ENCODE peak calls at places on chromosomes 12 and 14, in ten cellular contexts. Q is activated T-cell treated with anti-CD3 and anti-CD28 coated beads for 24 hours; A is upper lobe of right lung; E is amniotic stem cell; T is stimulated activated CD4-positive, alpha-beta T cell treated with anti-CD3 and anti-CD28 coated beads, TNF-alpha, amount 100 ng/mL, for 1 hour; X is hepatocyte; V is HFF-Myc; B is HCT116; I is non-pigmented ciliary epithelial cell; K is osteocyte. P is an unnamed sample.

GRCh38 chr14:35240233-35240632 is 51.9 kb upstream of the PSMA6 start:
- DNase-seq in Q (no peak), V (no peak), K (no peak), E (no peak), I (no peak), X (no peak), A (no peak), B (no peak), T (no peak), P (no peak)

GRCh38 chr14:74140374-74140850 is 55.7 kb downstream of the LIN52 start:
- DNase-seq in B (no peak), Q (no peak), I (no peak), K (no peak), T (no peak), A (peak), E (no peak), X (peak), V (no peak), P (no peak)

GRCh38 chr14:82239205-82239604 is 705.6 kb upstream of the SEL1L start:
- DNase-seq in Q (no peak), B (no peak), I (no peak), T (no peak), X (no peak), E (no peak), K (no peak), A (no peak), V (no peak), P (no peak)

GRCh38 chr12:113469893-113470743 is 1.6 kb downstream of the LHX5 start:
- DNase-seq in T (no peak), B (no peak), V (no peak), X (no peak), E (no peak), I (no peak), K (no peak), Q (no peak), A (no peak), P (no peak)

GRCh38 chr12:71046215-71046614 is 111.6 kb downstream of the TSPAN8 start:
- DNase-seq in V (no peak), A (no peak), K (no peak), B (no peak), X (no peak), T (no peak), E (peak), Q (no peak), I (peak), P (no peak)

GRCh38 chr12:57476162-57476992 is 3.3 kb downstream of the ARHGAP9 start:
- DNase-seq in I (no peak), X (no peak), K (peak), V (no peak), A (peak), T (no peak), B (no peak), E (no peak), Q (peak), P (no peak)

GRCh38 chr12:69555461-69555860 is 29.8 kb upstream of the CCT2 start:
- DNase-seq in V (peak), A (no peak), B (no peak), T (no peak), X (no peak), K (no peak), I (peak), E (peak), Q (no peak), P (peak)

GRCh38 chr12:78864483-78865296 is at the start of gene SYT1:
- DNase-seq in V (peak), I (no peak), T (no peak), K (no peak), A (peak), B (no peak), Q (no peak), E (peak), X (peak), P (peak)

GRCh38 chr14:52380294-52380693 is 66.2 kb downstream of the PTGER2 start:
- DNase-seq in V (no peak), E (no peak), Q (no peak), K (no peak), T (no peak), B (no peak), X (no peak), I (no peak), A (no peak), P (peak)

GRCh38 chr12:52425466-52425865 is 8.7 kb downstream of the KRT75 start:
- DNase-seq in K (no peak), E (no peak), T (no peak), I (no peak), Q (no peak), X (no peak), B (no peak), A (no peak), V (no peak), P (no peak)

GRCh38 chr14:85531141-85531593 is 1.2 kb downstream of the FLRT2 start:
- DNase-seq in Q (no peak), X (peak), E (no peak), A (peak), T (no peak), V (no peak), B (no peak), I (no peak), K (peak), P (peak)

GRCh38 chr12:40738856-40739255 is 46.6 kb downstream of the CNTN1 start:
- DNase-seq in A (no peak), V (no peak), Q (no peak), I (no peak), E (no peak), T (no peak), B (no peak), K (no peak), X (no peak), P (no peak)

GRCh38 chr14:34711169-34711568 is 3.2 kb downstream of the CFL2 start:
- DNase-seq in B (no peak), X (peak), Q (no peak), A (no peak), I (peak), K (no peak), T (no peak), V (peak), E (peak), P (peak)

GRCh38 chr12:117067638-117068037 is 31.6 kb downstream of the TESC start:
- DNase-seq in T (no peak), E (no peak), I (no peak), A (no peak), Q (no peak), X (no peak), V (no peak), K (no peak), B (no peak), P (no peak)

GRCh38 chr14:92501891-92502351 is 11.7 kb upstream of the RIN3 start:
- DNase-seq in T (no peak), X (no peak), V (no peak), Q (no peak), K (no peak), I (no peak), B (no peak), E (peak), A (no peak), P (no peak)

GRCh38 chr14:101932668-101933067 is 31.7 kb upstream of the DYNC1H1 start:
- DNase-seq in E (no peak), K (no peak), T (no peak), I (no peak), Q (no peak), V (no peak), B (no peak), X (peak), A (no peak), P (no peak)

GRCh38 chr14:64800000-64800399 is 79.7 kb downstream of the SPTB start:
- DNase-seq in K (no peak), I (no peak), V (no peak), T (no peak), E (peak), B (peak), A (no peak), X (peak), Q (no peak), P (peak)

GRCh38 chr12:116880817-116881324 is 370 bp downstream of the HRK start:
- DNase-seq in A (peak), T (no peak), E (no peak), I (no peak), Q (peak), X (peak), V (no peak), K (no peak), B (no peak), P (peak)

GRCh38 chr14:37539992-37540391 is 55.1 kb downstream of the FOXA1 start:
- DNase-seq in K (no peak), B (no peak), A (no peak), E (no peak), Q (no peak), T (no peak), X (no peak), I (no peak), V (no peak), P (no peak)

GRCh38 chr12:19196959-19197630 is 67.6 kb downstream of the PLEKHA5 start:
- DNase-seq in X (no peak), I (no peak), V (no peak), B (no peak), K (no peak), Q (no peak), E (no peak), A (no peak), T (no peak), P (no peak)